ENCODE peak calls at places on chromosomes 5 and 9, in five cellular contexts. I is putamen; Q is myocyte; L is naive thymus-derived CD8-positive, alpha-beta T cell; U is hippocampal formation. X is an unnamed sample.

GRCh38 chr5:154370119-154370518 is 75.7 kb upstream of the SAP30L start:
- DNase-seq in I (no peak), Q (peak), L (no peak), U (no peak), X (no peak)

GRCh38 chr9:120856700-120857099 is 14.0 kb upstream of the PSMD5 start:
- DNase-seq in I (no peak), Q (no peak), L (no peak), U (no peak), X (no peak)

GRCh38 chr5:169226904-169227303 is 74.0 kb downstream of the SLIT3 start:
- DNase-seq in I (no peak), Q (no peak), L (no peak), U (no peak), X (no peak)

GRCh38 chr5:84393969-84394368 is 9.3 kb upstream of the EDIL3 start:
- DNase-seq in I (no peak), Q (peak), L (no peak), U (no peak), X (no peak)

GRCh38 chr9:130830199-130830598 is 4.9 kb upstream of the ABL1 start:
- DNase-seq in I (no peak), Q (no peak), L (no peak), U (no peak), X (no peak)

GRCh38 chr5:157431544-157432200 is 28.3 kb upstream of the NIPAL4 start:
- DNase-seq in I (peak), Q (peak), L (no peak), U (peak), X (peak)

GRCh38 chr5:127867006-127867788 is 164.0 kb downstream of the CCDC192 start:
- DNase-seq in I (no peak), Q (no peak), L (no peak), U (no peak), X (no peak)

GRCh38 chr5:142670811-142671210 is 15.1 kb downstream of the FGF1 start:
- DNase-seq in I (no peak), Q (no peak), L (no peak), U (no peak), X (no peak)

GRCh38 chr9:123544007-123544827 is 188.2 kb downstream of the CRB2 start:
- DNase-seq in I (no peak), Q (peak), L (no peak), U (no peak), X (no peak)

GRCh38 chr5:32419791-32420190 is 24.7 kb downstream of the ZFR start:
- DNase-seq in I (no peak), Q (peak), L (no peak), U (no peak), X (no peak)

GRCh38 chr5:98734646-98735045 is 38.8 kb upstream of the RGMB start:
- DNase-seq in I (no peak), Q (no peak), L (no peak), U (no peak), X (no peak)

GRCh38 chr5:107968465-107968864 is 297.7 kb upstream of the EFNA5 start:
- DNase-seq in I (no peak), Q (no peak), L (no peak), U (no peak), X (no peak)

GRCh38 chr5:39178856-39179255 is 40.5 kb downstream of the FYB1 start:
- DNase-seq in I (no peak), Q (no peak), L (no peak), U (no peak), X (no peak)

GRCh38 chr5:174559566-174560090 is 164.8 kb upstream of the MSX2 start:
- DNase-seq in I (no peak), Q (no peak), L (no peak), U (no peak), X (no peak)

GRCh38 chr9:125755340-125755739 is 8.2 kb downstream of the PBX3 start:
- DNase-seq in I (no peak), Q (no peak), L (no peak), U (no peak), X (no peak)

GRCh38 chr9:19409406-19410194 is 791 bp downstream of the ACER2 start:
- DNase-seq in I (no peak), Q (peak), L (peak), U (no peak), X (no peak)

GRCh38 chr5:103561670-103562069 is 919 bp downstream of the NUDT12 start:
- DNase-seq in I (peak), Q (no peak), L (no peak), U (no peak), X (no peak)

GRCh38 chr5:71938886-71939285 is 168.4 kb upstream of the MAP1B start:
- DNase-seq in I (no peak), Q (no peak), L (no peak), U (no peak), X (no peak)

GRCh38 chr5:139646912-139647391 is 1.2 kb upstream of the CXXC5 start:
- DNase-seq in I (no peak), Q (no peak), L (no peak), U (no peak), X (peak)

GRCh38 chr5:39224196-39224754 is 4.9 kb upstream of the FYB1 start:
- DNase-seq in I (no peak), Q (peak), L (no peak), U (no peak), X (no peak)

GRCh38 chr5:170700503-170700902 is 83.0 kb upstream of the GABRP start:
- DNase-seq in I (no peak), Q (no peak), L (no peak), U (no peak), X (no peak)

GRCh38 chr5:177972613-177973012 is 23.4 kb downstream of the PROP1 start:
- DNase-seq in I (no peak), Q (no peak), L (no peak), U (no peak), X (no peak)

GRCh38 chr5:137564475-137564961 is 65.4 kb upstream of the SPOCK1 start:
- DNase-seq in I (no peak), Q (no peak), L (no peak), U (no peak), X (peak)

GRCh38 chr9:131704988-131705387 is 34.9 kb downstream of the RAPGEF1 start:
- DNase-seq in I (no peak), Q (no peak), L (no peak), U (no peak), X (no peak)

GRCh38 chr5:124738751-124739559 is 7.5 kb downstream of the ZNF608 start:
- DNase-seq in I (no peak), Q (no peak), L (no peak), U (no peak), X (no peak)

GRCh38 chr5:81789033-81789432 is 38.1 kb upstream of the SSBP2 start:
- DNase-seq in I (no peak), Q (no peak), L (no peak), U (no peak), X (no peak)

GRCh38 chr5:150703767-150704166 is 2.9 kb upstream of the RBM22 start:
- DNase-seq in I (no peak), Q (no peak), L (no peak), U (no peak), X (no peak)

GRCh38 chr5:65108786-65109743 is 340.3 kb downstream of the CWC27 start:
- DNase-seq in I (no peak), Q (no peak), L (no peak), U (no peak), X (no peak)

GRCh38 chr5:65032250-65032649 is 263.5 kb downstream of the CWC27 start:
- DNase-seq in I (no peak), Q (peak), L (no peak), U (no peak), X (no peak)

GRCh38 chr5:53200309-53200708 is 90.8 kb upstream of the MOCS2 start:
- DNase-seq in I (no peak), Q (no peak), L (no peak), U (no peak), X (no peak)

X was measured in head of caudate nucleus.